ENCODE peak calls at places on chromosomes 4 and X, in ten cellular contexts. K is germinal center, I is iPS-NIHi11, Z is choroid plexus epithelial cell, S is SK-MEL-5, X is PC-3, P is HTR-8/SVneo, F is posterior cingulate gyrus, Q is HEK293T, U is dermis microvascular lymphatic vessel endothelial cell. N is an unnamed sample.

GRCh38 chrX:38347136-38347535 is 5.3 kb upstream of the OTC start:
- DNase-seq in K (no peak), I (peak), Z (peak), S (peak), X (peak), P (no peak), F (no peak), Q (no peak), U (no peak), N (no peak)

GRCh38 chr4:93018243-93018642 is 714.5 kb downstream of the GRID2 start:
- DNase-seq in K (no peak), I (no peak), Z (no peak), S (no peak), X (peak), P (no peak), F (no peak), Q (no peak), U (no peak), N (no peak)

GRCh38 chr4:137519406-137519805 is 12.9 kb downstream of the PCDH18 start:
- DNase-seq in K (no peak), I (no peak), Z (peak), S (no peak), X (peak), P (no peak), F (no peak), Q (no peak), U (no peak), N (no peak)

GRCh38 chr4:118032691-118033090 is 1.6 kb upstream of the NDST3 start:
- DNase-seq in K (no peak), I (peak), Z (peak), S (peak), X (peak), P (peak), F (peak), Q (peak), U (no peak), N (no peak)

GRCh38 chrX:115562492-115562872 is 1.5 kb downstream of the PLS3 start:
- DNase-seq in K (no peak), I (peak), Z (peak), S (peak), X (peak), P (no peak), F (peak), Q (peak), U (no peak), N (no peak)

GRCh38 chrX:103554687-103555417 is 30.5 kb upstream of the TCEAL4 start:
- DNase-seq in K (peak), I (peak), Z (peak), S (peak), X (no peak), P (peak), F (peak), Q (peak), U (peak), N (no peak)

GRCh38 chr4:138204507-138204906 is 37.6 kb downstream of the SLC7A11 start:
- DNase-seq in K (no peak), I (no peak), Z (no peak), S (no peak), X (peak), P (no peak), F (no peak), Q (no peak), U (no peak), N (no peak)

GRCh38 chr4:157115613-157116340 is 39.8 kb downstream of the GLRB start:
- DNase-seq in K (no peak), I (no peak), Z (peak), S (no peak), X (peak), P (peak), F (no peak), Q (no peak), U (peak), N (no peak)

GRCh38 chr4:2795558-2796260 is 2.8 kb downstream of the SH3BP2 start:
- DNase-seq in K (no peak), I (no peak), Z (no peak), S (no peak), X (no peak), P (no peak), F (no peak), Q (no peak), U (no peak), N (peak)

GRCh38 chrX:110846071-110846470 is 50.5 kb upstream of the CHRDL1 start:
- DNase-seq in K (no peak), I (no peak), Z (no peak), S (no peak), X (no peak), P (no peak), F (no peak), Q (no peak), U (no peak), N (no peak)

GRCh38 chrX:10992110-10992509 is 119.0 kb upstream of the HCCS start:
- DNase-seq in K (no peak), I (no peak), Z (no peak), S (no peak), X (no peak), P (no peak), F (no peak), Q (no peak), U (no peak), N (no peak)

GRCh38 chrX:154541896-154542722 is 4.5 kb downstream of the G6PD start:
- DNase-seq in K (no peak), I (no peak), Z (peak), S (peak), X (peak), P (peak), F (no peak), Q (no peak), U (peak), N (peak)

GRCh38 chrX:17443546-17443945 is 68.5 kb downstream of the NHS start:
- DNase-seq in K (no peak), I (no peak), Z (no peak), S (no peak), X (no peak), P (no peak), F (no peak), Q (no peak), U (no peak), N (no peak)

GRCh38 chr4:54320826-54321320 is 91.8 kb downstream of the PDGFRA start:
- DNase-seq in K (no peak), I (no peak), Z (no peak), S (no peak), X (peak), P (no peak), F (no peak), Q (no peak), U (no peak), N (no peak)

GRCh38 chrX:12956704-12957541 is 18.0 kb upstream of the TMSB4X start:
- DNase-seq in K (peak), I (peak), Z (peak), S (peak), X (peak), P (peak), F (no peak), Q (no peak), U (no peak), N (no peak)

GRCh38 chr4:40276541-40276940 is 58.6 kb upstream of the CHRNA9 start:
- DNase-seq in K (no peak), I (no peak), Z (no peak), S (no peak), X (no peak), P (no peak), F (no peak), Q (no peak), U (no peak), N (no peak)

GRCh38 chr4:87240341-87240740 is 19.9 kb upstream of the KLHL8 start:
- DNase-seq in K (no peak), I (no peak), Z (no peak), S (peak), X (peak), P (no peak), F (no peak), Q (no peak), U (no peak), N (no peak)

GRCh38 chr4:186726440-186727148 is 2.9 kb upstream of the FAT1 start:
- DNase-seq in K (no peak), I (peak), Z (peak), S (peak), X (peak), P (peak), F (peak), Q (peak), U (no peak), N (no peak)

GRCh38 chrX:137747231-137747630 is 181.3 kb downstream of the ZIC3 start:
- DNase-seq in K (no peak), I (peak), Z (no peak), S (no peak), X (no peak), P (no peak), F (no peak), Q (no peak), U (no peak), N (no peak)

GRCh38 chrX:39905475-39905889 is 192.3 kb downstream of the BCOR start:
- DNase-seq in K (no peak), I (no peak), Z (no peak), S (no peak), X (peak), P (no peak), F (no peak), Q (no peak), U (peak), N (no peak)

GRCh38 chrX:155611302-155611701 is 1.4 kb downstream of the TMLHE start:
- DNase-seq in K (no peak), I (no peak), Z (no peak), S (no peak), X (no peak), P (no peak), F (no peak), Q (no peak), U (no peak), N (no peak)

GRCh38 chr4:3687538-3687937 is 78.6 kb upstream of the ADRA2C start:
- DNase-seq in K (no peak), I (no peak), Z (no peak), S (no peak), X (no peak), P (no peak), F (no peak), Q (no peak), U (no peak), N (peak)

GRCh38 chr4:68907230-68907629 is 44.4 kb downstream of the UGT2A3 start:
- DNase-seq in K (no peak), I (no peak), Z (no peak), S (no peak), X (no peak), P (no peak), F (no peak), Q (no peak), U (no peak), N (no peak)

GRCh38 chrX:39258331-39258730 is 457.1 kb downstream of the MID1IP1 start:
- DNase-seq in K (no peak), I (peak), Z (peak), S (no peak), X (no peak), P (no peak), F (no peak), Q (no peak), U (no peak), N (no peak)

GRCh38 chrX:39626749-39627148 is 471.0 kb downstream of the BCOR start:
- DNase-seq in K (no peak), I (no peak), Z (no peak), S (no peak), X (no peak), P (no peak), F (no peak), Q (no peak), U (no peak), N (no peak)

GRCh38 chr4:102386966-102387365 is 41.7 kb upstream of the SLC39A8 start:
- DNase-seq in K (no peak), I (no peak), Z (no peak), S (no peak), X (no peak), P (no peak), F (no peak), Q (no peak), U (no peak), N (no peak)

GRCh38 chrX:40538391-40538790 is 42.4 kb upstream of the ATP6AP2 start:
- DNase-seq in K (no peak), I (no peak), Z (no peak), S (no peak), X (no peak), P (no peak), F (no peak), Q (no peak), U (no peak), N (no peak)

GRCh38 chrX:19446397-19446796 is 68.9 kb downstream of the MAP3K15 start:
- DNase-seq in K (no peak), I (no peak), Z (no peak), S (no peak), X (no peak), P (no peak), F (no peak), Q (no peak), U (no peak), N (no peak)

GRCh38 chrX:16445166-16445752 is 204.7 kb upstream of the S100G start:
- DNase-seq in K (peak), I (peak), Z (peak), S (peak), X (peak), P (peak), F (no peak), Q (peak), U (peak), N (no peak)

GRCh38 chrX:138847930-138848329 is 136.4 kb upstream of the FGF13 start:
- DNase-seq in K (no peak), I (no peak), Z (peak), S (peak), X (peak), P (no peak), F (no peak), Q (no peak), U (peak), N (no peak)

GRCh38 chr4:1084796-1085403 is 28.5 kb downstream of the RNF212 start:
- DNase-seq in K (no peak), I (no peak), Z (no peak), S (no peak), X (no peak), P (no peak), F (no peak), Q (no peak), U (no peak), N (no peak)

GRCh38 chr4:10198365-10198764 is 81.8 kb upstream of the WDR1 start:
- DNase-seq in K (no peak), I (peak), Z (no peak), S (no peak), X (no peak), P (no peak), F (no peak), Q (no peak), U (no peak), N (no peak)

GRCh38 chr4:44056721-44057151 is 391.9 kb downstream of the KCTD8 start:
- DNase-seq in K (no peak), I (peak), Z (no peak), S (no peak), X (no peak), P (no peak), F (no peak), Q (no peak), U (no peak), N (no peak)

GRCh38 chr4:147096667-147097604 is 151.3 kb upstream of the TTC29 start:
- DNase-seq in K (peak), I (peak), Z (peak), S (peak), X (peak), P (peak), F (no peak), Q (peak), U (peak), N (no peak)

GRCh38 chr4:189048119-189048518 is 892.6 kb upstream of the FRG1 start:
- DNase-seq in K (no peak), I (no peak), Z (no peak), S (peak), X (no peak), P (no peak), F (no peak), Q (no peak), U (no peak), N (no peak)

N was measured in cardiac septum.